ENCODE peak calls at places on chromosomes 6 and 20, in four cellular contexts. One of them, this sample, is unnamed.

GRCh38 chr20:15627501-15627903 is 945.7 kb downstream of the KIF16B start:
- DNase-seq in CD8-positive, alpha-beta T cell: no peak
- DNase-seq in A549: no peak
- DNase-seq in tibial nerve: no peak
- DNase-seq in this sample: no peak

GRCh38 chr6:99836471-99836870 is 157.6 kb downstream of the MCHR2 start:
- DNase-seq in CD8-positive, alpha-beta T cell: no peak
- DNase-seq in A549: no peak
- DNase-seq in tibial nerve: no peak
- DNase-seq in this sample: no peak

GRCh38 chr20:663315-664090 is 10.5 kb upstream of the SRXN1 start:
- DNase-seq in CD8-positive, alpha-beta T cell: no peak
- DNase-seq in A549: no peak
- DNase-seq in tibial nerve: no peak
- DNase-seq in this sample: no peak

GRCh38 chr20:33859157-33859695 is 48.1 kb downstream of the CHMP4B start:
- DNase-seq in CD8-positive, alpha-beta T cell: peak; percentile 48
- DNase-seq in A549: no peak
- DNase-seq in tibial nerve: no peak
- DNase-seq in this sample: no peak

GRCh38 chr6:46044876-46045617 is 29.4 kb upstream of the CLIC5 start:
- DNase-seq in CD8-positive, alpha-beta T cell: no peak
- DNase-seq in A549: peak; percentile 18
- DNase-seq in tibial nerve: peak; percentile 70
- DNase-seq in this sample: peak; percentile 89

GRCh38 chr6:1527098-1527497 is 82.6 kb upstream of the FOXC1 start:
- DNase-seq in CD8-positive, alpha-beta T cell: no peak
- DNase-seq in A549: no peak
- DNase-seq in tibial nerve: peak; percentile 56
- DNase-seq in this sample: peak; percentile 21

GRCh38 chr6:90021701-90022100 is 127.4 kb downstream of the GJA10 start:
- DNase-seq in CD8-positive, alpha-beta T cell: no peak
- DNase-seq in A549: no peak
- DNase-seq in tibial nerve: no peak
- DNase-seq in this sample: no peak

GRCh38 chr20:46199198-46199597 is 81.1 kb downstream of the CD40 start:
- DNase-seq in CD8-positive, alpha-beta T cell: no peak
- DNase-seq in A549: peak; percentile 46
- DNase-seq in tibial nerve: no peak
- DNase-seq in this sample: no peak

GRCh38 chr6:128455959-128456358 is 64.4 kb downstream of the PTPRK start:
- DNase-seq in CD8-positive, alpha-beta T cell: no peak
- DNase-seq in A549: no peak
- DNase-seq in tibial nerve: no peak
- DNase-seq in this sample: no peak

GRCh38 chr6:13924146-13924948 is 405 bp upstream of the RNF182 start:
- DNase-seq in CD8-positive, alpha-beta T cell: peak; percentile 38
- DNase-seq in A549: peak; percentile 43
- DNase-seq in tibial nerve: no peak
- DNase-seq in this sample: peak; percentile 54

GRCh38 chr6:53029262-53029661 is 34.2 kb upstream of the GSTA4 start:
- DNase-seq in CD8-positive, alpha-beta T cell: no peak
- DNase-seq in A549: no peak
- DNase-seq in tibial nerve: no peak
- DNase-seq in this sample: no peak

GRCh38 chr6:102619585-102619984 is 1226.1 kb downstream of the GRIK2 start:
- DNase-seq in CD8-positive, alpha-beta T cell: no peak
- DNase-seq in A549: no peak
- DNase-seq in tibial nerve: no peak
- DNase-seq in this sample: no peak

GRCh38 chr6:111730835-111731234 is 125.2 kb upstream of the TRAF3IP2 start:
- DNase-seq in CD8-positive, alpha-beta T cell: no peak
- DNase-seq in A549: no peak
- DNase-seq in tibial nerve: no peak
- DNase-seq in this sample: no peak

GRCh38 chr6:70725817-70726413 is 58.2 kb downstream of the SMAP1 start:
- DNase-seq in CD8-positive, alpha-beta T cell: no peak
- DNase-seq in A549: no peak
- DNase-seq in tibial nerve: no peak
- DNase-seq in this sample: no peak

GRCh38 chr6:35969676-35970075 is 48.8 kb upstream of the SRPK1 start:
- DNase-seq in CD8-positive, alpha-beta T cell: no peak
- DNase-seq in A549: no peak
- DNase-seq in tibial nerve: no peak
- DNase-seq in this sample: no peak

GRCh38 chr20:47561175-47561574 is 59.5 kb downstream of the NCOA3 start:
- DNase-seq in CD8-positive, alpha-beta T cell: no peak
- DNase-seq in A549: no peak
- DNase-seq in tibial nerve: no peak
- DNase-seq in this sample: no peak

GRCh38 chr20:56249244-56249955 is 868 bp downstream of the MC3R start:
- DNase-seq in CD8-positive, alpha-beta T cell: no peak
- DNase-seq in A549: peak; percentile 4
- DNase-seq in tibial nerve: no peak
- DNase-seq in this sample: no peak

GRCh38 chr6:149190228-149190831 is 127.2 kb upstream of the TAB2 start:
- DNase-seq in CD8-positive, alpha-beta T cell: peak; percentile 50
- DNase-seq in A549: no peak
- DNase-seq in tibial nerve: no peak
- DNase-seq in this sample: no peak

GRCh38 chr6:75204222-75204958 is 1.5 kb downstream of the COL12A1 start:
- DNase-seq in CD8-positive, alpha-beta T cell: peak; percentile 19
- DNase-seq in A549: peak; percentile 67
- DNase-seq in tibial nerve: peak; percentile 74
- DNase-seq in this sample: peak; percentile 87

GRCh38 chr20:15045246-15045645 is 707.8 kb upstream of the FLRT3 start:
- DNase-seq in CD8-positive, alpha-beta T cell: no peak
- DNase-seq in A549: no peak
- DNase-seq in tibial nerve: peak; percentile 80
- DNase-seq in this sample: no peak

GRCh38 chr6:156787569-156788492 is 10.7 kb downstream of the ARID1B start:
- DNase-seq in CD8-positive, alpha-beta T cell: no peak
- DNase-seq in A549: no peak
- DNase-seq in tibial nerve: no peak
- DNase-seq in this sample: no peak

GRCh38 chr6:73719041-73719440 is 23.0 kb downstream of the CD109 start:
- DNase-seq in CD8-positive, alpha-beta T cell: no peak
- DNase-seq in A549: no peak
- DNase-seq in tibial nerve: no peak
- DNase-seq in this sample: no peak

GRCh38 chr20:39939241-39939865 is 749.7 kb downstream of the MAFB start:
- DNase-seq in CD8-positive, alpha-beta T cell: no peak
- DNase-seq in A549: no peak
- DNase-seq in tibial nerve: no peak
- DNase-seq in this sample: no peak

GRCh38 chr6:72553531-72554202 is 68.2 kb upstream of the KCNQ5 start:
- DNase-seq in CD8-positive, alpha-beta T cell: no peak
- DNase-seq in A549: peak; percentile 21
- DNase-seq in tibial nerve: no peak
- DNase-seq in this sample: peak; percentile 48

GRCh38 chr6:34377984-34378383 is 14.5 kb downstream of the NUDT3 start:
- DNase-seq in CD8-positive, alpha-beta T cell: no peak
- DNase-seq in A549: no peak
- DNase-seq in tibial nerve: no peak
- DNase-seq in this sample: no peak

GRCh38 chr20:44711237-44711636 is 3.9 kb upstream of the CCN5 start:
- DNase-seq in CD8-positive, alpha-beta T cell: no peak
- DNase-seq in A549: no peak
- DNase-seq in tibial nerve: no peak
- DNase-seq in this sample: no peak

GRCh38 chr6:108598316-108598863 is 37.7 kb downstream of the FOXO3 start:
- DNase-seq in CD8-positive, alpha-beta T cell: no peak
- DNase-seq in A549: no peak
- DNase-seq in tibial nerve: no peak
- DNase-seq in this sample: no peak

GRCh38 chr20:23179766-23180403 is 93.8 kb upstream of the CD93 start:
- DNase-seq in CD8-positive, alpha-beta T cell: no peak
- DNase-seq in A549: no peak
- DNase-seq in tibial nerve: no peak
- DNase-seq in this sample: no peak

GRCh38 chr20:22582386-22582959 is 1.9 kb downstream of the FOXA2 start:
- DNase-seq in CD8-positive, alpha-beta T cell: no peak
- DNase-seq in A549: no peak
- DNase-seq in tibial nerve: no peak
- DNase-seq in this sample: no peak

GRCh38 chr6:63572733-63573139 is 456 bp downstream of the LOC128125822 start:
- DNase-seq in CD8-positive, alpha-beta T cell: no peak
- DNase-seq in A549: no peak
- DNase-seq in tibial nerve: no peak
- DNase-seq in this sample: no peak

GRCh38 chr6:2984738-2985381 is 13.5 kb upstream of the SERPINB6 start:
- DNase-seq in CD8-positive, alpha-beta T cell: no peak
- DNase-seq in A549: no peak
- DNase-seq in tibial nerve: no peak
- DNase-seq in this sample: no peak

GRCh38 chr6:56766806-56767178 is 124.1 kb upstream of the DST start:
- DNase-seq in CD8-positive, alpha-beta T cell: no peak
- DNase-seq in A549: no peak
- DNase-seq in tibial nerve: no peak
- DNase-seq in this sample: no peak

GRCh38 chr6:33815854-33816253 is 12.1 kb upstream of the MLN start:
- DNase-seq in CD8-positive, alpha-beta T cell: no peak
- DNase-seq in A549: peak; percentile 39
- DNase-seq in tibial nerve: no peak
- DNase-seq in this sample: no peak

GRCh38 chr6:140252099-140252498 is 877.7 kb upstream of the CITED2 start:
- DNase-seq in CD8-positive, alpha-beta T cell: no peak
- DNase-seq in A549: no peak
- DNase-seq in tibial nerve: no peak
- DNase-seq in this sample: no peak

GRCh38 chr6:86871681-86872080 is 65.6 kb upstream of the HTR1E start:
- DNase-seq in CD8-positive, alpha-beta T cell: no peak
- DNase-seq in A549: no peak
- DNase-seq in tibial nerve: no peak
- DNase-seq in this sample: no peak

DNA sequence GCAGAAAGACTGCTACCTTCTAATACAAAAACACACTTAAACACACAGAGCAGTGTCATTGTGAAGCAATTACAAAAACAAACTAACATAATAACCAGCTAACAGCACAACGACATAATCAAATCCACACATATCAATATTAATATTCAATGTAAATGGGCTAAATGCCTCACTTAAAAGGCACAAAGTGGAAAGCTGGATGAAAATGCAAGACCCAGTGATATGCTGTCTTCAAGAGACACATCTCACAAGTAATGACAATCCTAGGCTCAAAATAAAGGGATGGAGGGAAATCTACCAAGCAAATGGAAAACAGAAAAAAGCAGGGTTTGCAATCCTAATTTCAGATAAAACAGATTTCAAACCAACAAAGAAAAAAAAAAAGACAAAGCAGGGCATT is 67.8 kb upstream of the HTR1E start:
- DNase-seq in CD8-positive, alpha-beta T cell: no peak
- DNase-seq in A549: no peak
- DNase-seq in tibial nerve: no peak
- DNase-seq in this sample: no peak
- H3K9me3 ChIP-seq in CD8-positive, alpha-beta T cell: no peaks in the 10 kb centered on the region
- H3K9me3 ChIP-seq in A549: no peaks in the 10 kb centered on the region
- H3K9me3 ChIP-seq in tibial nerve: no peaks in the 10 kb centered on the region
- H3K9me3 ChIP-seq in this sample: no peaks in the 10 kb centered on the region

DNA sequence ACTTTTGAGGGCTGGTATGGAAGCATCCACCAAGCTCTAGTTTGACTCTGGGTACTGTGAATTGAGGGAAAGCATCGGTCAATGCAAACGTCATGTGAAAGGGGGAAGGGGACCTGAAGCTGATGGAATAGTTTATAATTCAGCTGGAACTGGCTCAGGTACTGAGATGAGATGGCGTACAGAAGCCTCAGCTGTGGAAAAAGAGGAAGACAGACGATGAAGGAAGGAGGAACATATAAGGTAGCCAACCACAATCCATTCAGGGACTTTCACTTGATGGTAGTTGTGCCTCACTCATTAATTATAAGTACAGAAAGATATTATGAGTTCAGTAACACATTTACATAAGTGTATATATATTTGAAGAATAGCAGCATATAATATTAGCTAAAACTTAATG is 2.7 kb downstream of the CALHM5 start:
- DNase-seq in CD8-positive, alpha-beta T cell: no peak
- DNase-seq in A549: no peak
- DNase-seq in tibial nerve: no peak
- DNase-seq in this sample: no peak
- H3K4me3 ChIP-seq in CD8-positive, alpha-beta T cell: no peak overlapping the region
- H3K4me3 ChIP-seq in A549: no peak overlapping the region
- H3K4me3 ChIP-seq in tibial nerve: no peak overlapping the region
- H3K4me3 ChIP-seq in this sample: no peak overlapping the region

GRCh38 chr20:11841972-11842461 is 75.7 kb upstream of the BTBD3 start:
- DNase-seq in CD8-positive, alpha-beta T cell: no peak
- DNase-seq in A549: no peak
- DNase-seq in tibial nerve: no peak
- DNase-seq in this sample: no peak

GRCh38 chr20:11846131-11846530 is 71.6 kb upstream of the BTBD3 start:
- DNase-seq in CD8-positive, alpha-beta T cell: no peak
- DNase-seq in A549: no peak
- DNase-seq in tibial nerve: no peak
- DNase-seq in this sample: no peak

GRCh38 chr20:11845311-11845710 is 72.4 kb upstream of the BTBD3 start:
- DNase-seq in CD8-positive, alpha-beta T cell: no peak
- DNase-seq in A549: no peak
- DNase-seq in tibial nerve: no peak
- DNase-seq in this sample: no peak

GRCh38 chr20:11844691-11845090 is 73.0 kb upstream of the BTBD3 start:
- DNase-seq in CD8-positive, alpha-beta T cell: no peak
- DNase-seq in A549: no peak
- DNase-seq in tibial nerve: no peak
- DNase-seq in this sample: no peak

GRCh38 chr20:11843289-11843688 is 74.4 kb upstream of the BTBD3 start:
- DNase-seq in CD8-positive, alpha-beta T cell: no peak
- DNase-seq in A549: no peak
- DNase-seq in tibial nerve: no peak
- DNase-seq in this sample: no peak
- H3K9me3 ChIP-seq in CD8-positive, alpha-beta T cell: no peaks in the 10 kb centered on the region
- H3K9me3 ChIP-seq in A549: no peaks in the 10 kb centered on the region
- H3K9me3 ChIP-seq in tibial nerve: no peaks in the 10 kb centered on the region
- H3K9me3 ChIP-seq in this sample: no peaks in the 10 kb centered on the region

GRCh38 chr6:96795481-96795880 is 41.8 kb downstream of the GPR63 start:
- DNase-seq in CD8-positive, alpha-beta T cell: no peak
- DNase-seq in A549: no peak
- DNase-seq in tibial nerve: no peak
- DNase-seq in this sample: no peak
- H3K4me3 ChIP-seq in CD8-positive, alpha-beta T cell: no peak overlapping the region
- H3K4me3 ChIP-seq in A549: no peak overlapping the region
- H3K4me3 ChIP-seq in tibial nerve: no peak overlapping the region
- H3K4me3 ChIP-seq in this sample: no peak overlapping the region